ENCODE peak calls at places on chromosomes 16 and 17, in five cellular contexts. B, V, Y, F and E are unnamed samples. For H3K4me1, the result is how much of the 10 kb centered on the place peaks cover.

GRCh38 chr17:41860254-41860931 is 4.8 kb downstream of the KLHL11 start:
- DNase-seq in V (no peak), Y (no peak), F (no peak), B (no peak), E (no peak)

GRCh38 chr17:47714773-47715396 is 18.2 kb upstream of the TBX21 start:
- DNase-seq in Y (no peak), F (no peak), B (no peak), V (no peak), E (peak)

GRCh38 chr16:72934661-72935403 is 113.1 kb downstream of the ZFHX3 start:
- DNase-seq in F (no peak), V (no peak), Y (no peak), B (no peak), E (no peak)

GRCh38 chr17:63154586-63155244 is 188.7 kb downstream of the TANC2 start:
- DNase-seq in B (peak), F (no peak), V (no peak), Y (no peak), E (no peak)

GRCh38 chr16:53211253-53211652 is 156.5 kb downstream of the CHD9 start:
- DNase-seq in B (no peak), Y (no peak), V (no peak), F (no peak), E (no peak)

GRCh38 chr17:75011788-75012319 is 616 bp upstream of the MRPL58 start:
- DNase-seq in Y (peak), B (peak), F (peak), V (peak), E (no peak)

GRCh38 chr16:56263711-56264608 is 72.7 kb downstream of the GNAO1 start:
- DNase-seq in B (no peak), F (no peak), V (no peak), Y (no peak), E (no peak)

GRCh38 chr16:49337814-49338350 is 35.7 kb upstream of the C16orf78 start:
- DNase-seq in V (no peak), F (no peak), Y (no peak), B (no peak), E (no peak)

GRCh38 chr16:64478258-64478906 is 643.5 kb downstream of the CDH11 start:
- DNase-seq in V (no peak), Y (peak), F (no peak), B (peak), E (no peak)

GRCh38 chr17:32503251-32504165 is 16.7 kb downstream of the CDK5R1 start:
- DNase-seq in F (no peak), V (no peak), Y (no peak), B (peak), E (no peak)

GRCh38 chr16:27431773-27432599 is 30.0 kb downstream of the IL21R start:
- DNase-seq in F (no peak), B (peak), V (peak), Y (peak), E (no peak)

GRCh38 chr17:62566996-62567578 is 60.4 kb upstream of the MRC2 start:
- DNase-seq in B (no peak), V (no peak), F (no peak), Y (no peak), E (peak)

GRCh38 chr16:8890549-8890921 is 8.4 kb downstream of the LITAFD start:
- DNase-seq in B (no peak), Y (no peak), F (no peak), V (no peak), E (no peak)

GRCh38 chr17:79529661-79530081 is 81.2 kb downstream of the RBFOX3 start:
- DNase-seq in Y (no peak), F (no peak), B (no peak), V (no peak), E (no peak)

GRCh38 chr16:26987631-26988030 is 79.1 kb upstream of the C16orf82 start:
- DNase-seq in B (peak), F (no peak), V (no peak), Y (peak), E (no peak)

GRCh38 chr16:85082553-85083050 is 29.7 kb downstream of the CIBAR2 start:
- DNase-seq in F (peak), Y (no peak), B (no peak), V (no peak), E (no peak)

GRCh38 chr17:49371178-49371834 is 9.3 kb upstream of the ZNF652 start:
- DNase-seq in B (no peak), F (peak), Y (no peak), V (no peak), E (no peak)

GRCh38 chr17:47315451-47316266 is 8.1 kb upstream of the EFCAB13 start:
- DNase-seq in F (peak), V (peak), B (peak), Y (peak), E (peak)

GRCh38 chr17:68398731-68399637 is 58.3 kb downstream of the WIPI1 start:
- DNase-seq in F (peak), Y (peak), V (peak), B (peak), E (peak)

GRCh38 chr16:76946879-76947278 is 244.1 kb upstream of the MON1B start:
- DNase-seq in F (no peak), B (peak), V (no peak), Y (peak), E (no peak)

GRCh38 chr17:35790826-35791225 is 4.6 kb downstream of the MMP28 start:
- DNase-seq in V (no peak), Y (no peak), F (no peak), B (no peak), E (no peak)

GRCh38 chr17:75404223-75404738 is 1.2 kb downstream of the GRB2 start:
- DNase-seq in B (peak), V (peak), Y (peak), F (peak), E (peak)

GRCh38 chr17:41663451-41664171 is 25.1 kb upstream of the EIF1 start:
- DNase-seq in F (no peak), Y (no peak), V (no peak), B (no peak), E (no peak)

GRCh38 chr17:10311131-10311530 is 61.7 kb downstream of the MYH13 start:
- DNase-seq in F (no peak), V (no peak), B (peak), Y (no peak), E (no peak)

GRCh38 chr16:65178151-65178550 is 56.3 kb upstream of the CDH11 start:
- DNase-seq in V (no peak), B (peak), Y (peak), F (no peak), E (no peak)

GRCh38 chr16:70018254-70018653 is 67.1 kb downstream of the CLEC18A start:
- DNase-seq in Y (peak), F (peak), V (no peak), B (peak), E (peak)

GRCh38 chr17:42227849-42228696 is 33.8 kb upstream of the GHDC start:
- DNase-seq in Y (peak), B (peak), F (no peak), V (no peak), E (peak)

GRCh38 chr17:58232707-58233156 is 5.7 kb upstream of the LPO start:
- DNase-seq in F (no peak), V (no peak), Y (peak), B (peak), E (peak)

GRCh38 chr17:82598256-82599011 is 49.8 kb downstream of the WDR45B start:
- DNase-seq in F (no peak), Y (peak), V (no peak), B (peak), E (no peak)

GRCh38 chr17:70067104-70067503 is 7.9 kb upstream of the KCNJ16 start:
- DNase-seq in Y (no peak), V (no peak), B (no peak), F (no peak), E (no peak)

GRCh38 chr16:70465999-70466811 is 11.8 kb downstream of the FCSK start:
- DNase-seq in V (no peak), Y (no peak), F (no peak), B (no peak), E (no peak)

GRCh38 chr17:5816491-5816890 is 232.2 kb upstream of the NLRP1 start:
- DNase-seq in F (no peak), B (no peak), Y (no peak), V (no peak), E (no peak)

GRCh38 chr16:6362321-6362720 is 970.3 kb upstream of the RBFOX1 start:
- DNase-seq in V (no peak), Y (no peak), F (no peak), B (no peak), E (no peak)

GRCh38 chr16:60151987-60152386 is 1417.9 kb upstream of the GOT2 start:
- DNase-seq in V (no peak), Y (no peak), F (no peak), B (no peak), E (no peak)

GRCh38 chr16:53041196-53041977 is 11.3 kb downstream of the CHD9NB start:
- DNase-seq in B (no peak), F (peak), Y (peak), V (no peak), E (peak)

GRCh38 chr17:75703591-75703990 is 17.7 kb upstream of the ITGB4 start:
- DNase-seq in V (no peak), F (no peak), B (peak), Y (no peak), E (no peak)

GRCh38 chr16:84579936-84580335 is 37.9 kb downstream of the COTL1 start:
- DNase-seq in B (no peak), V (no peak), Y (no peak), F (no peak), E (no peak)

GRCh38 chr17:62704381-62704971 is 77.0 kb downstream of the MRC2 start:
- DNase-seq in Y (peak), B (peak), V (peak), F (no peak), E (no peak)

GRCh38 chr16:68229431-68230175 is 6.3 kb downstream of the ESRP2 start:
- DNase-seq in Y (peak), F (peak), V (no peak), B (peak), E (peak)

DNA sequence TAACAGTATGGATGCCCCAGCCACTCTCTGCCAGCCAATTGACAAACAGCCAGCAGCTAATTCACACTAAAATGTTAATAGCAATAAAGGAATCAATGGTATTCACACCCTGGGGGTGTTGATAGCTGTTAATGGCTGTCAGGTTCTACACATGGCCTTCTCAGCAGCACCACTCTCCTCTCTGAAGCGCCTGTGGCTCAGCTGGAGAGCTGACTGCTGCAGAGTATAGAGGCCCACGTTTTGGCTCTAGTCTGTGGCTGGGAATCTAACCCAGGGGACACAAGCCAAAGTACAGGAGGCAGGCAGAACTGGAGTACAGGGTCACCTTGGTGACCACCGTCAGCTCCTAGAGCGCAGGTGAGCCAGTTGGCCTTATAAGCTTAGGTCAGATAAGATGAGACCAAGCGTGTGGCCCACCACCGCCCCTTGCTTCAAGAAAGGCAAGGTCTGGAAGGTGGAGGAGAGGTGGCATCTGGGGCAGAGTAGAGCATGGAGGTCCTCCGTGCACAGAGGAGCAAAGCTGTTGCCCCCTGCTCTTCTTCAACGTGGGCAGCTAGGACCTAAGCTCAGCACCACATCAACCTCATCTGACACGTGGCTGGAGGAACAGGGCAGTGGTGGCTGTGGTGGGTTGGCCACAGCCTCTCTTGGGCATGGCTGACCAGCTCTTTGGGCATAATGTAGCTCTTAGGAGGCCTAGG is 25.4 kb downstream of the CCR7 start:
- DNase-seq in F (no peak), Y (no peak), B (no peak), V (no peak), E (no peak)
- H3K4me1 ChIP-seq in F (under half), Y (under half), B (under half), V (under half), E (under half)

DNA sequence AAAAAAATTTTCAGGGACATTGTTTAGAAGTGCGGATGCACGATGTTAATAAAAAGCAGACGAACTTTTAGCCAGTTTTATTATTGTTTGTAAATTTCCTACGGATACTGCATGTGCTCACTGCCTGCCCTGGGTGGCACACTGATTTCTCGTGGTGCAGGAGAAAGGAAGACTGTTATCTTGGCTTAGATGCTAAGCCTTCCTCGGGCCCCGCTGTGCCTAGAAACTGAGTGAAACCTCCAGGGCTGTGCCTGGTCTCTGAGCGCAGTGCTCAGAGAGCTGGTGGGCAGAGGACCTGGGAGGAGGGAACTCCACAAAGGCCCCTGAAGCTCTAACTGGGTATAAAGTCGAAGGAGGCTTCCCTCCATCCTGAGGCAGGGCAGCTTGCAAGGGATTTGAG is 35.4 kb upstream of the TNRC6C start:
- DNase-seq in V (no peak), F (peak), Y (no peak), B (no peak), E (no peak)
- H3K9ac ChIP-seq in V (no peak), F (no peak), Y (no peak), B (no peak), E (no peak)

GRCh38 chr17:29518359-29518758 is 48.5 kb downstream of the ABHD15 start:
- DNase-seq in F (no peak), V (no peak), B (no peak), Y (no peak), E (no peak)
- H3K4me1 ChIP-seq in F (under half), V (under half), B (under half), Y (under half), E (under half)

DNA sequence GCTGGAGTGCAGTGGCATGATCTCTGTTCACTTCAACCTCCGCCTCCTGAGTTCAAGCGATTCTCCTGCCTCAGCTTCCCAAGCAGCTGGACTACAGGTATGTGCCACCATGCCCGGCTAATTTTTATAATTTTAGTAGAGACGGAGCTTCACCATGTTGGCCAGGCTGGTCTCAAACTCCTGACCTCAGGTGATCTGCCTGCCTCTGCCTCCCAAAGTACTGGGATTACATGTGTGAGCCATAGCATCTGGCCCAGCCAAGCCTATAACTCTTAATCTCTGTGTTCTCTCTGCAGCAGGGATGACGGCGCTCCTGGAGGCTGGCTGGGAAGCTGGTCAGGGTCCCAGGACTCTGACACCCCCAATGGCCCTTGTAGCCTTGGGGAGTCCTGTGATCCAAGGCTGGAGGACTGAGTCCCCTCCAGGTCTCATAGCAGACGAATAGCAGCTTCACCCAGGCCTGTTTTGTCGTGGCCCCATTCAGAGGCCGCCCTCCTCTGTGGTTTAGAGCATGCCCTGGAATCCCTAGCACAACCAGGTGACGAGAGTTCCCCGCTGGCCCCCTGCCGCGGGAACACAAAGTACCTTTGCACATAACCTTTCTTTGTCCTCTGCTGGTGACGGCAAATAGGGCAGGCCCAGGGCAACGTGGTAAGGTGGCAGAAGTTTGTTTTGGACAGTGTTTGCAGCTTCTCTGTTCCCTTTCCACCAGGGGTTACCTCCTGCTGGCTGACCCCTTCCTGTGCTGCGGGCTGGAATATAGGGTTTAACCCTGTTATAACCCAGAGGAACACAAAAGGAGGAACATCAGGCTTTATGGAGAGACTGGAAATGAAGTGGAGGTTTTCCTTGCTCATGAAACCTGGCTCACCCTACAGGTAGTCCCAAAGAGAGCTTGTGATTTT is 43.0 kb upstream of the TOB1 start:
- DNase-seq in Y (no peak), V (no peak), F (peak), B (no peak), E (no peak)
- H3K9ac ChIP-seq in Y (no peak), V (no peak), F (no peak), B (no peak), E (no peak)

GRCh38 chr17:38425744-38426143 is 2.5 kb upstream of the ARHGAP23 start:
- DNase-seq in F (no peak), B (no peak), Y (no peak), V (no peak), E (no peak)
- H3K4me1 ChIP-seq in F (under half), B (under half), Y (under half), V (under half), E (under half)

GRCh38 chr16:66427036-66427446 is at the start of gene BEAN1:
- DNase-seq in V (no peak), Y (no peak), F (peak), B (peak), E (no peak)
- H3K9ac ChIP-seq in V (peak), Y (no peak), F (no peak), B (peak), E (no peak)

GRCh38 chr16:86259499-86259898 is 250.8 kb upstream of the FOXF1 start:
- DNase-seq in V (no peak), B (no peak), Y (no peak), F (no peak), E (no peak)
- H3K4me1 ChIP-seq in V (under half), B (under half), Y (under half), F (under half), E (under half)

GRCh38 chr17:352421-353212 is at the start of gene RPH3AL:
- DNase-seq in V (peak), B (peak), F (peak), Y (no peak), E (no peak)

GRCh38 chr17:353838-354234 is 1.2 kb upstream of the RPH3AL start:
- DNase-seq in Y (no peak), B (no peak), F (no peak), V (no peak), E (no peak)

GRCh38 chr17:354651-355556 is 2.3 kb upstream of the RPH3AL start:
- DNase-seq in B (no peak), V (no peak), Y (no peak), F (no peak), E (no peak)

GRCh38 chr17:351875-352420 is 659 bp downstream of the RPH3AL start:
- DNase-seq in Y (no peak), V (no peak), F (no peak), B (no peak), E (no peak)

GRCh38 chr17:353213-353837 is 718 bp upstream of the RPH3AL start:
- DNase-seq in V (no peak), F (no peak), B (no peak), Y (no peak), E (no peak)
- H3K9ac ChIP-seq in V (peak), F (no peak), B (no peak), Y (no peak), E (no peak)

GRCh38 chr16:57773019-57773418 is 29.3 kb downstream of the KIFC3 start:
- DNase-seq in B (no peak), V (no peak), F (no peak), Y (no peak), E (no peak)
- H3K4me1 ChIP-seq in B (under half), V (under half), F (under half), Y (under half), E (under half)

GRCh38 chr16:88534731-88535141 is 35.5 kb upstream of the ZC3H18 start:
- DNase-seq in F (peak), Y (peak), B (peak), V (no peak), E (peak)
- H3K9ac ChIP-seq in F (no peak), Y (peak), B (peak), V (peak), E (peak)